ENCODE peak calls at places on chromosomes 5 and 9, in nine cellular contexts. E, U, A, M, B, S, F, K and Z are unnamed samples.
A peak's percentile ranks its signal among the peaks of the same experiment; 100 is the strongest.

GRCh38 chr5:127517110-127517479 is 345 bp upstream of the PRRC1 start:
- DNase-seq in B (no peak), A (peak; percentile 65), U (no peak), E (no peak), S (no peak), F (peak; percentile 31), M (no peak), K (no peak), Z (no peak)

GRCh38 chr5:92460505-92460904 is 1077.4 kb upstream of the ARRDC3 start:
- DNase-seq in F (no peak), E (no peak), U (no peak), M (no peak), S (no peak), A (no peak), K (no peak), B (no peak), Z (no peak)

GRCh38 chr9:128764361-128764760 is 7.4 kb downstream of the ZER1 start:
- DNase-seq in A (no peak), E (no peak), K (no peak), S (no peak), F (no peak), U (peak; percentile 53), B (no peak), M (no peak), Z (no peak)

GRCh38 chr5:138974227-138975063 is 99.3 kb upstream of the LRRTM2 start:
- DNase-seq in F (no peak), E (peak; percentile 78), U (no peak), S (peak; percentile 80), K (no peak), M (no peak), B (no peak), A (no peak), Z (no peak)

GRCh38 chr9:128685636-128686489 is 3.2 kb upstream of the SET start:
- DNase-seq in A (no peak), S (peak; percentile 54), U (peak; percentile 53), E (no peak), F (no peak), K (no peak), M (peak; percentile 57), B (peak; percentile 57), Z (no peak)

GRCh38 chr5:85069659-85070640 is 685.3 kb upstream of the EDIL3 start:
- DNase-seq in K (no peak), U (no peak), S (no peak), E (no peak), B (no peak), F (no peak), A (no peak), M (no peak), Z (no peak)

GRCh38 chr9:113355197-113355596 is 5.9 kb downstream of the BSPRY start:
- DNase-seq in S (no peak), K (no peak), M (no peak), F (peak; percentile 15), B (no peak), U (peak; percentile 33), A (no peak), E (peak; percentile 38), Z (no peak)

GRCh38 chr9:131969469-131969989 is 110.1 kb downstream of the MED27 start:
- DNase-seq in F (no peak), M (no peak), S (no peak), K (no peak), E (no peak), A (no peak), U (no peak), B (no peak), Z (no peak)

GRCh38 chr5:34455096-34455495 is 201.0 kb upstream of the RAI14 start:
- DNase-seq in A (no peak), F (no peak), E (no peak), U (no peak), M (no peak), B (no peak), K (no peak), S (no peak), Z (no peak)

GRCh38 chr5:34449639-34450038 is 206.5 kb upstream of the RAI14 start:
- DNase-seq in M (no peak), E (no peak), F (no peak), K (no peak), B (no peak), S (no peak), A (no peak), U (no peak), Z (no peak)

GRCh38 chr5:34450338-34450737 is 205.8 kb upstream of the RAI14 start:
- DNase-seq in A (no peak), K (no peak), M (no peak), F (no peak), B (no peak), U (no peak), E (no peak), S (no peak), Z (no peak)

GRCh38 chr5:34447424-34447823 is 208.7 kb upstream of the RAI14 start:
- DNase-seq in K (no peak), A (no peak), B (no peak), S (no peak), U (no peak), E (no peak), F (no peak), M (no peak), Z (no peak)

GRCh38 chr5:34452170-34452828 is 203.8 kb upstream of the RAI14 start:
- DNase-seq in K (no peak), M (no peak), U (no peak), E (peak; percentile 56), A (no peak), S (no peak), F (peak; percentile 25), B (peak; percentile 38), Z (no peak)
- TF ChIP-seq CTCF in K (peak; percentile 67), M (peak; percentile 24), U (peak; percentile 14), E (peak; percentile 40), A (no peak), S (no peak), F (peak; percentile 79), B (peak; percentile 48), Z (no peak)

DNA sequence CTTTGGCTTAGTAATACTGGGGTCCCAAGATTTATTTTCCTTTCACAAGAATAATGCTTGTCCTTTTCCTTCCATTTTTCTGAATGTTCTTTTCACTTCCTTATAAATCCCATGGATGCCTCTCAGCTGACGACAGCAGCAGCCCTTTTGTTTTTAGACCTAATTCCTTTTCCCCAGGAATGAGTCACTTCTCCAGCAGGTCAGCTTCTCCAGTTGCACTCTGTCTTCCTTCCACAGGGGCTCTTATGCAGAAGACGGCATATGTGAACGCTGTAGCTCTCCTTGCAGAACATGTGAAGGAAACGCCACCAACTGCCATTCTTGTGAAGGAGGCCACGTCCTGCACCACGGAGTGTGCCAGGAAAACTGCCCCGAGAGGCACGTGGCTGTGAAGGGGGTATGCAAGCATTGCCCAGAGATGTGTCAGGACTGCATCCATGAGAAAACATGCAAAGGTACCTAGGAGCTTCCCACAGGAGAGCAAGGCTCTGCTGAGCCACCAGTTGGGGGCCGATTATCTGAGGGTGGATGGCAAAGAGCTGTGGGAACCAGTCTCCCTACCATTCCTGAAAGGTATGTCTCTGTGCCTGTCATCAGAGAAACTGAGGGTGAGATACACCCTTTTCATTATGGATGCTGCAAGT is 72.9 kb downstream of the RFK start:
- DNase-seq in S (no peak), F (peak; percentile 41), E (peak; percentile 71), A (no peak), M (no peak), B (peak; percentile 35), U (no peak), K (no peak), Z (no peak)
- TF ChIP-seq CTCF in S (no peak), F (no peak), E (no peak), A (no peak), M (no peak), B (no peak), U (no peak), K (no peak), Z (no peak)

DNA sequence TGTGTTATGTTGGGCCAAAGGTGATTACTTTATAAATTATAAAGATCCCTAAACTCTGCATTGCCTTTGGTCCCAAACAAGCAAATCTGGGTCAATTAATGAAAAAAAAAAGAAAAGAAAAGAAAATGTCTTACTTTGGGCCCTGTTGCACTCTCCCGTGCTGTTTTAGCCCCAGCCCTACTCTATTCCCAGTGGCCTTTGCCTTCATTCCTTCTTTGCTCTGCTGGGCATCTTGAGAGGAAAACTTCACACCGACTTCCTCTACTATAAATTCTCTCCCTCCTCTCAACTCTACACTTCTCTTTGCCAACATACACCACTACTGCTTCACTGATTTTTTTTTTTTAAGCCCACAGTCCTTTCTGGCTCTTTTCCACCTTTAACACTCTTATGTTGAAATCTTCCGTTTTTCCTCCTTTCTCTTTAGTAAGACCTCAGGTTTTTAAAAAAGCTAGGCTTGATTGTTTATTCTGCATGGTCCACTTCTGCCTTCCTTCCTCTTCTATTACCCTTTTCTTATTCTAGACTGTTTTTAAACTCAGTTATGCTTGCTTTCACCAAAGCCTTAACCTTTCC is 4.5 kb upstream of the MSMP start:
- DNase-seq in E (no peak), B (no peak), K (no peak), S (no peak), U (no peak), M (no peak), F (no peak), A (no peak), Z (no peak)
- TF ChIP-seq CTCF in E (no peak), B (no peak), K (no peak), S (no peak), U (no peak), M (no peak), F (no peak), A (no peak), Z (no peak)

GRCh38 chr5:156481741-156482140 is 154.8 kb downstream of the SGCD start:
- DNase-seq in U (no peak), K (no peak), S (no peak), E (no peak), B (no peak), M (no peak), A (no peak), F (no peak), Z (no peak)

GRCh38 chr5:156482816-156483215 is 155.9 kb downstream of the SGCD start:
- DNase-seq in E (no peak), S (no peak), K (no peak), U (no peak), B (no peak), A (no peak), F (no peak), M (no peak), Z (no peak)

GRCh38 chr5:156491766-156492165 is 164.8 kb downstream of the SGCD start:
- DNase-seq in B (no peak), E (no peak), K (no peak), U (no peak), A (no peak), S (no peak), F (no peak), M (no peak), Z (no peak)

DNA sequence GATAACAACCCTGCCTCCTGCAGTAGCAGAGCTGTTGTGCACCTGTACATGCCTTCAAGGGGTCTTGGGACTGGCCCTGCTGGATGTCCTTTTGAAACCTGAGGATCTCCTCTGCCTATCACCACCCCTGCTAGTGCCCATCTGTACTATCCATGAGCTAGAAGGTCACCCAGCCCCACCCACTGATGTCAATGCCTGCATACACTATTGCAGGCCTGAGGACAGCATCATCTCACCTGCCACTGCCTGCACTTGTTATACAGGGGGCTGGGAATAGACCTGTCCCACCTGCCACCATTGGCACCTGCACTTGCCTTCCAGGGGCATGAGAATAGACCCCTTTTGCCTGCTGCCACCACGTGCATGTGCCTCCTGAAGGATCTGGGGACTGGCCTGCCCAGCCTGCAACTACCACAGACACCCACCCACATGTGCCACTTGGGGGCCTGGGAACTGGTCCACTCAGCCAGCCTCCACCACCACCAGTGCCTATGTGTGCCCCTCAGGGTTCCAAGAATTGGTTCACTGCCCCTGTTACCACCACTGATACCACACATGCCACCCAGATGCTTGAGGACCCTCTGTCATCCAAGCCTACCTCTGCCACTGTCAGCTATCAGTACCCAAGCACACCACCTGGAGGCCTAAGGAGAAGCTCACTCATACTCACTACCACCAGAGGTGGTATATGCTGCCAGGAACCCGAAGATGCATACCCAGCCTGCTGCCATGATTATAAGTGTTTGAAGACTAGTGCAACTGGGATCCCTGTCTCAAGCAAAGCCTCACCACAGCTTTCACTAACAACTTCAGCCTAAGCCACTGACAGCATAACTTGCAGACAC is 159.7 kb downstream of the SGCD start:
- DNase-seq in F (no peak), A (no peak), S (no peak), M (no peak), K (no peak), U (no peak), E (no peak), B (no peak), Z (no peak)
- TF ChIP-seq CTCF in F (no peak), A (no peak), S (no peak), M (no peak), K (no peak), U (no peak), E (no peak), B (no peak), Z (no peak)